ENCODE peak calls at places on chromosomes 13 and 19, in ten cellular contexts. One of them, this sample, is unnamed.
A peak's percentile ranks its signal among the peaks of the same experiment; 100 is the strongest.

GRCh38 chr13:112247471-112248405 is 128.4 kb upstream of the SPACA7 start:
- DNase-seq in AG08395: no peak
- DNase-seq in T-helper 1 cell: no peak
- DNase-seq in CD8-positive, alpha-beta memory T cell: no peak
- DNase-seq in stimulated activated CD4-positive, alpha-beta T cell treated with anti-CD3 and anti-CD28 coated beads, TNF-alpha, amount 100 ng/mL, for 24 hours: no peak
- DNase-seq in body of pancreas: no peak
- DNase-seq in activated CD4-positive, alpha-beta memory T cell treated with anti-CD3 and anti-CD28 coated beads for 36 hours: no peak
- DNase-seq in Kasumi-1: no peak
- DNase-seq in non-pigmented ciliary epithelial cell: no peak
- DNase-seq in NCI-H510A treated with DMSO at 0.1 percent for 48 hours: no peak
- DNase-seq in this sample: no peak

GRCh38 chr13:35697281-35697680 is 220.8 kb upstream of the MAB21L1 start:
- DNase-seq in AG08395: no peak
- DNase-seq in T-helper 1 cell: no peak
- DNase-seq in CD8-positive, alpha-beta memory T cell: no peak
- DNase-seq in stimulated activated CD4-positive, alpha-beta T cell treated with anti-CD3 and anti-CD28 coated beads, TNF-alpha, amount 100 ng/mL, for 24 hours: no peak
- DNase-seq in body of pancreas: no peak
- DNase-seq in activated CD4-positive, alpha-beta memory T cell treated with anti-CD3 and anti-CD28 coated beads for 36 hours: no peak
- DNase-seq in Kasumi-1: no peak
- DNase-seq in non-pigmented ciliary epithelial cell: no peak
- DNase-seq in NCI-H510A treated with DMSO at 0.1 percent for 48 hours: no peak
- DNase-seq in this sample: no peak

GRCh38 chr13:113192902-113193301 is 15.6 kb downstream of the PCID2 start:
- DNase-seq in AG08395: peak; percentile 51
- DNase-seq in T-helper 1 cell: no peak
- DNase-seq in CD8-positive, alpha-beta memory T cell: no peak
- DNase-seq in stimulated activated CD4-positive, alpha-beta T cell treated with anti-CD3 and anti-CD28 coated beads, TNF-alpha, amount 100 ng/mL, for 24 hours: no peak
- DNase-seq in body of pancreas: no peak
- DNase-seq in activated CD4-positive, alpha-beta memory T cell treated with anti-CD3 and anti-CD28 coated beads for 36 hours: no peak
- DNase-seq in Kasumi-1: no peak
- DNase-seq in non-pigmented ciliary epithelial cell: no peak
- DNase-seq in NCI-H510A treated with DMSO at 0.1 percent for 48 hours: no peak
- DNase-seq in this sample: no peak

GRCh38 chr19:4971424-4971793 is 2.5 kb downstream of the KDM4B start:
- DNase-seq in AG08395: peak; percentile 34
- DNase-seq in T-helper 1 cell: no peak
- DNase-seq in CD8-positive, alpha-beta memory T cell: no peak
- DNase-seq in stimulated activated CD4-positive, alpha-beta T cell treated with anti-CD3 and anti-CD28 coated beads, TNF-alpha, amount 100 ng/mL, for 24 hours: no peak
- DNase-seq in body of pancreas: no peak
- DNase-seq in activated CD4-positive, alpha-beta memory T cell treated with anti-CD3 and anti-CD28 coated beads for 36 hours: peak; percentile 54
- DNase-seq in Kasumi-1: no peak
- DNase-seq in non-pigmented ciliary epithelial cell: no peak
- DNase-seq in NCI-H510A treated with DMSO at 0.1 percent for 48 hours: peak; percentile 66
- DNase-seq in this sample: no peak

GRCh38 chr13:98466634-98467236 is 110.2 kb downstream of the STK24 start:
- DNase-seq in AG08395: peak; percentile 66
- DNase-seq in T-helper 1 cell: no peak
- DNase-seq in CD8-positive, alpha-beta memory T cell: no peak
- DNase-seq in stimulated activated CD4-positive, alpha-beta T cell treated with anti-CD3 and anti-CD28 coated beads, TNF-alpha, amount 100 ng/mL, for 24 hours: peak; percentile 32
- DNase-seq in body of pancreas: peak; percentile 49
- DNase-seq in activated CD4-positive, alpha-beta memory T cell treated with anti-CD3 and anti-CD28 coated beads for 36 hours: peak; percentile 64
- DNase-seq in Kasumi-1: peak; percentile 33
- DNase-seq in non-pigmented ciliary epithelial cell: no peak
- DNase-seq in NCI-H510A treated with DMSO at 0.1 percent for 48 hours: no peak
- DNase-seq in this sample: no peak

GRCh38 chr19:49849433-49850220 is 1.3 kb upstream of the PTOV1 start:
- DNase-seq in AG08395: no peak
- DNase-seq in T-helper 1 cell: no peak
- DNase-seq in CD8-positive, alpha-beta memory T cell: no peak
- DNase-seq in stimulated activated CD4-positive, alpha-beta T cell treated with anti-CD3 and anti-CD28 coated beads, TNF-alpha, amount 100 ng/mL, for 24 hours: no peak
- DNase-seq in body of pancreas: no peak
- DNase-seq in activated CD4-positive, alpha-beta memory T cell treated with anti-CD3 and anti-CD28 coated beads for 36 hours: no peak
- DNase-seq in Kasumi-1: no peak
- DNase-seq in non-pigmented ciliary epithelial cell: no peak
- DNase-seq in NCI-H510A treated with DMSO at 0.1 percent for 48 hours: no peak
- DNase-seq in this sample: no peak

GRCh38 chr19:47035127-47035494 is 13.3 kb downstream of the TMEM160 start:
- DNase-seq in AG08395: no peak
- DNase-seq in T-helper 1 cell: no peak
- DNase-seq in CD8-positive, alpha-beta memory T cell: no peak
- DNase-seq in stimulated activated CD4-positive, alpha-beta T cell treated with anti-CD3 and anti-CD28 coated beads, TNF-alpha, amount 100 ng/mL, for 24 hours: no peak
- DNase-seq in body of pancreas: no peak
- DNase-seq in activated CD4-positive, alpha-beta memory T cell treated with anti-CD3 and anti-CD28 coated beads for 36 hours: peak; percentile 37
- DNase-seq in Kasumi-1: peak; percentile 54
- DNase-seq in non-pigmented ciliary epithelial cell: no peak
- DNase-seq in NCI-H510A treated with DMSO at 0.1 percent for 48 hours: peak; percentile 53
- DNase-seq in this sample: no peak

GRCh38 chr13:67048084-67048792 is 181.9 kb downstream of the PCDH9 start:
- DNase-seq in AG08395: no peak
- DNase-seq in T-helper 1 cell: no peak
- DNase-seq in CD8-positive, alpha-beta memory T cell: no peak
- DNase-seq in stimulated activated CD4-positive, alpha-beta T cell treated with anti-CD3 and anti-CD28 coated beads, TNF-alpha, amount 100 ng/mL, for 24 hours: no peak
- DNase-seq in body of pancreas: peak; percentile 13
- DNase-seq in activated CD4-positive, alpha-beta memory T cell treated with anti-CD3 and anti-CD28 coated beads for 36 hours: no peak
- DNase-seq in Kasumi-1: no peak
- DNase-seq in non-pigmented ciliary epithelial cell: peak; percentile 86
- DNase-seq in NCI-H510A treated with DMSO at 0.1 percent for 48 hours: peak; percentile 24
- DNase-seq in this sample: no peak

GRCh38 chr13:112685856-112686255 is 4.0 kb upstream of the ATP11A start:
- DNase-seq in AG08395: no peak
- DNase-seq in T-helper 1 cell: no peak
- DNase-seq in CD8-positive, alpha-beta memory T cell: no peak
- DNase-seq in stimulated activated CD4-positive, alpha-beta T cell treated with anti-CD3 and anti-CD28 coated beads, TNF-alpha, amount 100 ng/mL, for 24 hours: no peak
- DNase-seq in body of pancreas: no peak
- DNase-seq in activated CD4-positive, alpha-beta memory T cell treated with anti-CD3 and anti-CD28 coated beads for 36 hours: peak; percentile 7
- DNase-seq in Kasumi-1: no peak
- DNase-seq in non-pigmented ciliary epithelial cell: no peak
- DNase-seq in NCI-H510A treated with DMSO at 0.1 percent for 48 hours: no peak
- DNase-seq in this sample: no peak

This sample was measured in NCI-H446 treated with DMSO at 0.1 percent for 48 hours.